ENCODE peak calls at places on chromosomes 12 and 14, in nine cellular contexts. H is COR-L47; A is stimulated activated naive B cell treated with anti-CD40 and anti-IgM and Interleukin-4, amounts not matched to agents 10 μg/mL and 1 μg/mL and 100 μg/mL, for 72 hours; C is activated B cell treated with CpG ODN at 0.5 μM for 24 hours; D is HT-29; I is dorsolateral prefrontal cortex; J is mucosa of gallbladder; Y is SW480; K is right atrium auricular region. L is an unnamed sample.
A peak's percentile ranks its signal among the peaks of the same experiment; 100 is the strongest.

GRCh38 chr14:62103497-62103896 is 341.3 kb downstream of the SNAPC1 start:
- DNase-seq in H (no peak), A (no peak), C (no peak), D (no peak), I (no peak), J (no peak), Y (no peak), K (no peak), L (no peak)

GRCh38 chr12:79737875-79738718 is 47.3 kb upstream of the PAWR start:
- DNase-seq in H (peak; percentile 63), A (peak; percentile 5), C (no peak), D (peak; percentile 90), I (no peak), J (peak; percentile 47), Y (peak; percentile 73), K (no peak), L (no peak)

GRCh38 chr12:98893601-98894411 is 248.7 kb downstream of the APAF1 start:
- DNase-seq in H (no peak), A (no peak), C (no peak), D (no peak), I (no peak), J (no peak), Y (no peak), K (no peak), L (peak; percentile 55)

GRCh38 chr12:62963642-62964041 is 28.7 kb upstream of the PPM1H start:
- DNase-seq in H (no peak), A (no peak), C (no peak), D (no peak), I (no peak), J (no peak), Y (no peak), K (no peak), L (no peak)

GRCh38 chr12:116201908-116202307 is 75.6 kb downstream of the MED13L start:
- DNase-seq in H (no peak), A (no peak), C (no peak), D (no peak), I (no peak), J (no peak), Y (no peak), K (no peak), L (no peak)

GRCh38 chr14:104424406-104425072 is 155.0 kb upstream of the C14orf180 start:
- DNase-seq in H (peak; percentile 99), A (no peak), C (no peak), D (no peak), I (no peak), J (no peak), Y (no peak), K (peak; percentile 53), L (peak; percentile 65)

GRCh38 chr14:95510804-95511203 is 5.6 kb downstream of the SYNE3 start:
- DNase-seq in H (no peak), A (no peak), C (no peak), D (no peak), I (no peak), J (no peak), Y (no peak), K (no peak), L (no peak)

GRCh38 chr12:44696542-44696941 is 179.6 kb downstream of the NELL2 start:
- DNase-seq in H (no peak), A (no peak), C (no peak), D (no peak), I (no peak), J (no peak), Y (peak; percentile 26), K (no peak), L (no peak)

GRCh38 chr12:4355150-4355842 is 24.2 kb downstream of the FGF23 start:
- DNase-seq in H (no peak), A (no peak), C (no peak), D (no peak), I (no peak), J (no peak), Y (no peak), K (no peak), L (no peak)

GRCh38 chr14:22478670-22479069 is 110.4 kb downstream of the DAD1 start:
- DNase-seq in H (no peak), A (no peak), C (no peak), D (no peak), I (no peak), J (no peak), Y (no peak), K (no peak), L (no peak)

GRCh38 chr12:109761631-109761950 is 48.0 kb downstream of the FAM222A start:
- DNase-seq in H (no peak), A (no peak), C (no peak), D (no peak), I (peak; percentile 32), J (no peak), Y (no peak), K (no peak), L (peak; percentile 2)

GRCh38 chr12:114501474-114501807 is 95.5 kb upstream of the TBX5 start:
- DNase-seq in H (no peak), A (no peak), C (no peak), D (no peak), I (no peak), J (no peak), Y (no peak), K (no peak), L (no peak)

GRCh38 chr12:30047499-30048262 is 263.9 kb upstream of the TMTC1 start:
- DNase-seq in H (no peak), A (no peak), C (no peak), D (no peak), I (no peak), J (no peak), Y (no peak), K (no peak), L (no peak)

GRCh38 chr12:50505386-50505827 is 622 bp downstream of the DIP2B start:
- DNase-seq in H (no peak), A (peak; percentile 23), C (no peak), D (peak; percentile 42), I (peak; percentile 56), J (no peak), Y (no peak), K (no peak), L (peak; percentile 67)

GRCh38 chr12:53623986-53624385 is 2.2 kb downstream of the ATF7 start:
- DNase-seq in H (no peak), A (no peak), C (no peak), D (no peak), I (no peak), J (peak; percentile 17), Y (no peak), K (no peak), L (peak; percentile 31)

GRCh38 chr12:104763163-104763805 is 194.8 kb downstream of the SLC41A2 start:
- DNase-seq in H (no peak), A (peak; percentile 22), C (no peak), D (no peak), I (no peak), J (no peak), Y (no peak), K (no peak), L (no peak)

GRCh38 chr12:53538209-53538689 is 31.0 kb upstream of the NPFF start:
- DNase-seq in H (peak; percentile 53), A (no peak), C (no peak), D (peak; percentile 81), I (no peak), J (peak; percentile 42), Y (no peak), K (no peak), L (no peak)

GRCh38 chr14:74126315-74126714 is 41.6 kb downstream of the LIN52 start:
- DNase-seq in H (no peak), A (no peak), C (no peak), D (no peak), I (no peak), J (no peak), Y (no peak), K (no peak), L (no peak)

GRCh38 chr12:104720346-104721064 is 237.6 kb downstream of the SLC41A2 start:
- DNase-seq in H (no peak), A (peak; percentile 39), C (peak; percentile 27), D (no peak), I (peak; percentile 15), J (peak; percentile 45), Y (no peak), K (no peak), L (no peak)

GRCh38 chr14:103073367-103073875 is 10.6 kb upstream of the LBHD2 start:
- DNase-seq in H (no peak), A (no peak), C (no peak), D (peak; percentile 54), I (no peak), J (peak; percentile 70), Y (no peak), K (no peak), L (no peak)

GRCh38 chr12:18101043-18101442 is 11.1 kb upstream of the RERGL start:
- DNase-seq in H (no peak), A (no peak), C (no peak), D (no peak), I (no peak), J (no peak), Y (no peak), K (no peak), L (no peak)

GRCh38 chr14:103095210-103095778 is 769 bp downstream of the EXOC3L4 start:
- DNase-seq in H (no peak), A (no peak), C (no peak), D (no peak), I (no peak), J (no peak), Y (no peak), K (no peak), L (no peak)

GRCh38 chr14:26332966-26333365 is 264.9 kb downstream of the NOVA1 start:
- DNase-seq in H (no peak), A (no peak), C (no peak), D (no peak), I (no peak), J (no peak), Y (no peak), K (no peak), L (no peak)

GRCh38 chr12:27797301-27798025 is 17.4 kb upstream of the MANSC4 start:
- DNase-seq in H (no peak), A (no peak), C (no peak), D (no peak), I (peak; percentile 50), J (no peak), Y (no peak), K (no peak), L (no peak)

GRCh38 chr12:3296409-3296701 is 194.6 kb upstream of the PRMT8 start:
- DNase-seq in H (no peak), A (no peak), C (no peak), D (no peak), I (no peak), J (no peak), Y (no peak), K (no peak), L (no peak)

GRCh38 chr12:48105321-48105866 is 485 bp downstream of the SENP1 start:
- DNase-seq in H (no peak), A (peak; percentile 52), C (no peak), D (peak; percentile 52), I (no peak), J (no peak), Y (peak; percentile 36), K (no peak), L (peak; percentile 10)

GRCh38 chr12:120247183-120247582 is 18.3 kb downstream of the PXN start:
- DNase-seq in H (no peak), A (no peak), C (no peak), D (no peak), I (no peak), J (no peak), Y (no peak), K (no peak), L (no peak)

GRCh38 chr12:23674064-23674463 is 275.4 kb downstream of the SOX5 start:
- DNase-seq in H (no peak), A (no peak), C (no peak), D (no peak), I (no peak), J (no peak), Y (no peak), K (no peak), L (no peak)

GRCh38 chr12:52602552-52602951 is 1.3 kb upstream of the KRT72 start:
- DNase-seq in H (no peak), A (no peak), C (no peak), D (no peak), I (no peak), J (no peak), Y (no peak), K (peak; percentile 47), L (no peak)

GRCh38 chr14:28242895-28243294 is 523.7 kb upstream of the FOXG1 start:
- DNase-seq in H (peak; percentile 65), A (no peak), C (no peak), D (no peak), I (no peak), J (no peak), Y (no peak), K (no peak), L (no peak)

GRCh38 chr12:28937196-28937595 is 211.9 kb upstream of the FAR2 start:
- DNase-seq in H (no peak), A (no peak), C (no peak), D (no peak), I (no peak), J (no peak), Y (no peak), K (no peak), L (no peak)

L was measured in head of caudate nucleus.